ENCODE peak calls at places on chromosome 19, in nine cellular contexts. F, W, Y, L, T, M, U, J and C are unnamed samples. For H3K27me3 and H3K36me3, the result is how much of the 10 kb centered on the place peaks cover.

GRCh38 chr19:56927294-56927693 is 86.8 kb upstream of the PEG3 start:
- DNase-seq in U (no peak), Y (no peak), M (no peak), W (no peak), F (no peak), J (no peak), L (no peak), T (no peak), C (no peak)

GRCh38 chr19:49364083-49364687 is 508 bp downstream of the DKKL1 start:
- DNase-seq in U (no peak), M (no peak), J (no peak), F (no peak), W (peak), L (no peak), T (no peak), Y (no peak), C (no peak)

GRCh38 chr19:7978196-7978825 is 27.1 kb downstream of the ELAVL1 start:
- DNase-seq in M (no peak), U (no peak), W (no peak), F (no peak), T (peak), L (peak), Y (no peak), J (no peak), C (no peak)

GRCh38 chr19:48738557-48739399 is 1.6 kb downstream of the RASIP1 start:
- DNase-seq in Y (peak), W (peak), U (peak), J (peak), M (peak), T (peak), F (peak), L (peak), C (peak)

GRCh38 chr19:49243129-49243528 is 81.9 kb downstream of the SLC6A16 start:
- DNase-seq in M (no peak), L (no peak), Y (peak), F (no peak), J (no peak), U (no peak), T (peak), W (no peak), C (no peak)

GRCh38 chr19:10403137-10404021 is at the start of gene CDC37:
- DNase-seq in W (peak), Y (peak), U (peak), M (peak), F (peak), L (peak), J (peak), T (peak), C (peak)

GRCh38 chr19:21092107-21092506 is 10.1 kb downstream of the ZNF714 start:
- DNase-seq in U (no peak), T (no peak), M (no peak), W (no peak), L (no peak), J (no peak), Y (no peak), F (no peak), C (peak)

GRCh38 chr19:13164370-13165090 is 14.3 kb downstream of the IER2 start:
- DNase-seq in J (no peak), W (peak), M (peak), Y (peak), L (peak), U (peak), F (peak), T (peak), C (peak)

GRCh38 chr19:32231691-32232090 is 113.7 kb upstream of the ZNF507 start:
- DNase-seq in L (no peak), U (no peak), Y (no peak), W (no peak), J (no peak), M (no peak), T (no peak), F (no peak), C (no peak)
- H3K27me3 ChIP-seq in L (under half), U (under half), Y (under half), W (under half), J (under half), M (under half), T (under half), F (under half), C (under half)

GRCh38 chr19:53945441-53945840 is 17.3 kb upstream of the CACNG8 start:
- DNase-seq in W (no peak), J (no peak), Y (no peak), U (no peak), M (no peak), L (no peak), F (no peak), T (peak), C (peak)
- H3K27ac ChIP-seq in W (no peak), J (no peak), Y (no peak), U (no peak), M (no peak), L (no peak), F (no peak), T (no peak), C (no peak)

DNA sequence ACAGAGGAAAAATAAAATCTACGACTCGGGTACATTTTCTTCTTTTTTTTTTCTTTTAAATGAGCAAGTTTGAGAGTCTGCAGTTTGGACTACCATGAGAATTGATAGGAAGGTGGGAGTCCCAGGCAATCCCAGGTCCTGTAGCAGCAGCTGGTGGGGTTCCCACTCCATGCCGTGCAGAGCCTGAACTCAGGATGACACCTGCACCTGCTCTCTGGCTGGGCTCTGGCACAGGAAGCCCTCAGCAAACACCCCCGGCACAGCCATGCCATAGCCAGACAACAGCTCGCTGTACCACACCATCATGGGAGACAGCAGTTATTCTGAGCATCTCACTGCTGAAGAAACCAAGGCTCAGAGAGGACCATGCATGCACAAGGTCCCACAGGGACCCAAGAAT is 6.2 kb upstream of the GP6 start:
- DNase-seq in Y (no peak), T (no peak), F (no peak), U (no peak), J (no peak), L (no peak), W (no peak), M (no peak), C (no peak)
- H3K36me3 ChIP-seq in Y (under half), T (under half), F (under half), U (under half), J (under half), L (under half), W (half or more), M (under half), C (under half)

GRCh38 chr19:47418595-47419036 is 711 bp downstream of the MEIS3 start:
- DNase-seq in Y (no peak), U (no peak), M (no peak), T (no peak), W (no peak), J (no peak), F (no peak), L (no peak), C (peak)
- H3K27me3 ChIP-seq in Y (under half), U (under half), M (under half), T (half or more), W (half or more), J (half or more), F (under half), L (under half), C (under half)

DNA sequence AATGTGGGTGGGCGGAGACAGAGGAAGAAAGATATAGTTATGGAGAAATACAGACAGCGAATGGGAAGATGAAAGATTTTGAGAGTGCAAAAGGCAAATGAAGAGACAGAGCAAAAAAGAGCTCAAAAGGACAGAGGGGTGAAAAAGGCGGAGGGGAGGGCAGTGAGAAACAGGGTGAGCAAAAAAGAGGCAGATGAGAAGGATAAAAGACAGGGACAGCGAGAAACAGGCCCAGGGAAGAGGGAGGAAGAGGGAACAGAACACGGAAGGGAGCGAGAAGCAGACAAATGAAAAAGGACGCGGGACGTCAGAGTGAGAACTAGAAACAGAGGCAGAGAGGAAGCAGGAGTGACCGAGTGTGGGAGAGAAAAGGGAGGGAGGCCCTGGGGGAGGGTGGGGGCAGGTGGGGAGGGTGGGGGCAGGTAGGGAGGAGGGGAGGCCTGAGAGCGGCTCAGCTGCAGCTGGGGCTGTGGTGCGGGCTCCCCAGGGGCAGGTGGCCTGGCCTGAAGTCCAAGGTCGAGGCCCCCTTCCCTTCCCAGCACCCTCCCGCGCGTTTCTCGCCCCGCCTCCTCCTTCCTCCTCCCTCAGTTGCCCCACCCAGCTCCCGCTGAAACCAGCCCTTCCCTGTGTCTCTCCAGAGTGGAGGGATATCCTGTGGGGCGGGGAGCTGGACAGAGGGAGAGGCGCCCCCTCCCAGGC is 2.9 kb downstream of the KLK1 start:
- DNase-seq in L (no peak), M (no peak), U (no peak), W (no peak), J (no peak), Y (peak), T (no peak), F (no peak), C (no peak)
- H3K27ac ChIP-seq in L (no peak), M (no peak), U (no peak), W (no peak), J (no peak), Y (peak), T (no peak), F (no peak), C (no peak)

DNA sequence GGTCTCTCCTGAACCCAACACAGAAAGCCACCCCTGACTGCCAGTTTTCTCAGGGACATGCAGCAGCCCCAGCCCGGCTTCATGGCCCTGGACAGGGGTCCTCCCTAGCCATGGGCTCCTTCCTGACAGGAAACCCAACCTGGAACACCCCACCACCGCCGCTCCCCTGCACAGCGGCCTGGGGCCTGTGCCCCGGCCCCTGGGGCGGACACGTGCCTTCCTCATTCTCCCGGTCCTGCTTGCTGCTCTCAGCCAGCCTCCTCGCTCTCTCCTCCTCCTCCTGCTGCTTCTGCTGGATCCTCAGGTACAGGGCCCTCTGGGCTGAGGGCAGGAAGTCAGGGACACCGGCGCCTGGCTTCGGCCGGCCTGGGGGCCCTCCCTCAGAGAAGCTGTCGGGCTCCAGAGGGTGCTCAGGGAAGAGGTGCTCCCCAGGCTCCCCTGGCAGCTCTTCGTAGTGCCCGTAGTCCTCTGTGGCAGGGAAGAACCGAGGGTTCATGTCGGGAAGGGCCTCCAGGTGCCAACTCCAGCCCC is 20.5 kb upstream of the TMEM160 start:
- DNase-seq in L (no peak), J (no peak), W (no peak), T (no peak), F (no peak), Y (no peak), M (no peak), U (no peak), C (no peak)
- H3K36me3 ChIP-seq in L (under half), J (under half), W (half or more), T (under half), F (half or more), Y (under half), M (half or more), U (half or more), C (under half)

GRCh38 chr19:3285647-3286176 is 61.3 kb downstream of the CELF5 start:
- DNase-seq in Y (peak), W (no peak), J (no peak), M (peak), L (peak), U (peak), T (no peak), F (peak), C (no peak)

GRCh38 chr19:3283886-3284657 is 59.6 kb downstream of the CELF5 start:
- DNase-seq in U (no peak), T (no peak), F (no peak), W (no peak), M (no peak), Y (no peak), L (no peak), J (no peak), C (no peak)

GRCh38 chr19:3289971-3290569 is 65.6 kb downstream of the CELF5 start:
- DNase-seq in J (no peak), L (no peak), U (no peak), T (no peak), F (no peak), M (no peak), Y (no peak), W (no peak), C (no peak)

GRCh38 chr19:3284759-3285646 is 60.5 kb downstream of the CELF5 start:
- DNase-seq in U (peak), W (no peak), Y (peak), T (peak), L (peak), J (no peak), M (peak), F (peak), C (peak)

GRCh38 chr19:3287814-3288213 is 63.4 kb downstream of the CELF5 start:
- DNase-seq in W (no peak), L (no peak), Y (no peak), T (no peak), M (no peak), F (no peak), U (no peak), J (no peak), C (no peak)
- H3K27me3 ChIP-seq in W (half or more), L (under half), Y (under half), T (under half), M (under half), F (under half), U (under half), J (half or more), C (under half)

GRCh38 chr19:6011206-6011605 is 33.3 kb upstream of the RANBP3 start:
- DNase-seq in W (no peak), U (no peak), T (no peak), F (no peak), M (no peak), L (no peak), Y (no peak), J (no peak), C (no peak)

GRCh38 chr19:6006896-6007295 is 29.0 kb upstream of the RANBP3 start:
- DNase-seq in J (no peak), F (no peak), L (no peak), W (no peak), M (no peak), T (no peak), U (no peak), Y (no peak), C (no peak)

GRCh38 chr19:6010107-6010506 is 32.2 kb upstream of the RANBP3 start:
- DNase-seq in T (no peak), U (no peak), F (no peak), M (no peak), J (no peak), L (no peak), W (no peak), Y (no peak), C (no peak)

GRCh38 chr19:6005321-6006069 is 27.6 kb upstream of the RANBP3 start:
- DNase-seq in Y (no peak), W (no peak), U (no peak), T (no peak), J (no peak), M (no peak), F (no peak), L (no peak), C (no peak)

GRCh38 chr19:6007866-6008265 is 29.9 kb upstream of the RANBP3 start:
- DNase-seq in T (no peak), Y (no peak), M (no peak), L (no peak), F (no peak), W (no peak), U (no peak), J (no peak), C (no peak)
- H3K27ac ChIP-seq in T (no peak), Y (no peak), M (no peak), L (no peak), F (no peak), W (no peak), U (no peak), J (no peak), C (no peak)

GRCh38 chr19:16520074-16520973 is 21.9 kb downstream of the CHERP start:
- DNase-seq in F (no peak), Y (no peak), M (no peak), T (no peak), J (no peak), U (no peak), W (no peak), L (no peak), C (no peak)
- H3K36me3 ChIP-seq in F (half or more), Y (under half), M (half or more), T (under half), J (half or more), U (half or more), W (half or more), L (under half), C (half or more)

DNA sequence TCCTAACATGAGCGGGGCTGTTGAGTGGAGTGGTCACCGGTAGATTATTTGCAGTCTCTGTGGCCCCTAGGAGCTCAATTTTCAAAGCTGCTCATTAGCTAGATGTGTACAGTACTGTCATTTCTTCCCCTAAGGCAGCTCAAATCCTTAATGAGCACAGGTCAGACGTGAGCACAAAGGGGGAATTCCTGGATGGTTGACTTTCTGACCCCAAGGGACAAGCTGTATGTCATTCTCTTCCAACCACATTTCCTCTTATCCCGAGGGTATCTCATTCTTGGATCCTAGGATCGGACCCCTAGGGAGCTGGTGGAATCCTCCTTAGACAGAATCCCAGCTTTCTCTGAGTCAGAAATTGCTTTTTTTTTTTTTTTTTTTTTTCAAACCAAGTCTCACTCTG is 5.7 kb upstream of the OR7G3 start:
- DNase-seq in L (no peak), Y (no peak), T (no peak), W (no peak), F (no peak), U (no peak), M (no peak), J (no peak), C (no peak)
- H3K27me3 ChIP-seq in L (under half), Y (under half), T (under half), W (under half), F (under half), U (under half), M (under half), J (under half), C (under half)